ENCODE peak calls at places on chromosomes 6 and 20, in five cellular contexts. B, H, S, L and C are unnamed samples.

GRCh38 chr20:9506964-9507369 is 7.4 kb upstream of the LAMP5 start:
- DNase-seq in B (no peak), H (no peak), S (no peak), L (no peak), C (no peak)

GRCh38 chr20:44089987-44090674 is 96.9 kb downstream of the JPH2 start:
- DNase-seq in B (peak), H (no peak), S (no peak), L (peak), C (no peak)

GRCh38 chr20:58987790-58988564 is 6.9 kb downstream of the NELFCD start:
- DNase-seq in B (no peak), H (peak), S (no peak), L (no peak), C (no peak)

GRCh38 chr6:56528412-56528841 is 114.3 kb downstream of the DST start:
- DNase-seq in B (peak), H (no peak), S (no peak), L (no peak), C (no peak)

GRCh38 chr6:7449018-7449417 is 59.4 kb downstream of the RIOK1 start:
- DNase-seq in B (no peak), H (no peak), S (no peak), L (no peak), C (no peak)

GRCh38 chr6:43095939-43096338 is 19.8 kb downstream of the PTK7 start:
- DNase-seq in B (no peak), H (no peak), S (no peak), L (no peak), C (no peak)

GRCh38 chr20:63923626-63924025 is 28.7 kb downstream of the DNAJC5 start:
- DNase-seq in B (no peak), H (no peak), S (no peak), L (no peak), C (no peak)

GRCh38 chr20:35561268-35561667 is 19.4 kb downstream of the ERGIC3 start:
- DNase-seq in B (peak), H (no peak), S (no peak), L (peak), C (no peak)

GRCh38 chr6:149567194-149567586 is 1.0 kb downstream of the GINM1 start:
- DNase-seq in B (no peak), H (no peak), S (no peak), L (peak), C (no peak)